ENCODE peak calls at places on chromosomes 6 and 20, in four cellular contexts. F, U, G and L are unnamed samples.
A peak's percentile ranks its signal among the peaks of the same experiment; 100 is the strongest.

GRCh38 chr20:35237486-35237885 is 11.0 kb downstream of the MMP24 start:
- DNase-seq in F (no peak), U (no peak), G (no peak), L (no peak)

GRCh38 chr6:44367686-44368085 is 19.8 kb upstream of the CDC5L start:
- DNase-seq in U (no peak), G (no peak), F (no peak), L (no peak)

GRCh38 chr6:81075974-81076373 is 676.5 kb downstream of the TENT5A start:
- DNase-seq in U (no peak), G (no peak), F (no peak), L (no peak)

GRCh38 chr6:12572884-12573824 is 143.4 kb upstream of the PHACTR1 start:
- DNase-seq in U (no peak), G (no peak), F (no peak), L (peak; percentile 24)

GRCh38 chr20:2748551-2749342 is 51.7 kb downstream of the CPXM1 start:
- DNase-seq in F (no peak), U (no peak), G (no peak), L (no peak)

GRCh38 chr6:108846628-108847027 is 1.6 kb upstream of the ARMC2 start:
- DNase-seq in G (no peak), U (no peak), F (no peak), L (no peak)

GRCh38 chr6:108902389-108902792 is 54.2 kb downstream of the ARMC2 start:
- DNase-seq in U (no peak), F (no peak), G (no peak), L (no peak)

GRCh38 chr6:14472964-14473363 is 355.4 kb downstream of the CD83 start:
- DNase-seq in U (no peak), F (no peak), G (no peak), L (peak; percentile 1)

GRCh38 chr6:115733426-115733825 is 327.3 kb downstream of the FRK start:
- DNase-seq in U (no peak), G (no peak), F (no peak), L (no peak)

GRCh38 chr6:35082733-35083403 is 58.3 kb downstream of the TCP11 start:
- DNase-seq in G (peak; percentile 6), F (peak; percentile 59), U (no peak), L (no peak)

GRCh38 chr20:63446174-63447024 is 26.1 kb downstream of the KCNQ2 start:
- DNase-seq in G (no peak), F (no peak), U (no peak), L (no peak)

GRCh38 chr6:41940759-41941279 is 789 bp downstream of the CCND3 start:
- DNase-seq in U (no peak), F (peak; percentile 71), G (peak; percentile 56), L (peak; percentile 62)

GRCh38 chr6:64270083-64270482 is 634.5 kb downstream of the PHF3 start:
- DNase-seq in U (no peak), G (no peak), F (no peak), L (no peak)

GRCh38 chr20:32537657-32538525 is 47.2 kb downstream of the NOL4L start:
- DNase-seq in G (no peak), U (no peak), F (no peak), L (no peak)

GRCh38 chr20:20603339-20603990 is 109.0 kb downstream of the RALGAPA2 start:
- DNase-seq in G (no peak), U (no peak), F (no peak), L (peak; percentile 33)

GRCh38 chr20:24102290-24102689 is 113.7 kb upstream of the GGTLC1 start:
- DNase-seq in G (no peak), U (no peak), F (no peak), L (no peak)

GRCh38 chr20:61951695-61952533 is 113.8 kb downstream of the TAF4 start:
- DNase-seq in F (peak; percentile 35), G (no peak), U (no peak), L (peak; percentile 76)

GRCh38 chr6:146200136-146200708 is 171.4 kb downstream of the GRM1 start:
- DNase-seq in F (no peak), G (no peak), U (no peak), L (peak; percentile 47)

GRCh38 chr6:120031837-120032236 is 682.3 kb upstream of the MAN1A1 start:
- DNase-seq in G (no peak), U (no peak), F (no peak), L (no peak)

GRCh38 chr6:11296449-11297375 is 64.2 kb upstream of the NEDD9 start:
- DNase-seq in G (no peak), U (no peak), F (no peak), L (no peak)

GRCh38 chr6:168100803-168101095 is 21.7 kb upstream of the FRMD1 start:
- DNase-seq in G (no peak), F (no peak), U (no peak), L (no peak)

GRCh38 chr6:36844232-36845170 is 5.3 kb upstream of the CPNE5 start:
- DNase-seq in U (no peak), F (no peak), G (no peak), L (no peak)

GRCh38 chr20:46520976-46521579 is 7.7 kb upstream of the ZNF334 start:
- DNase-seq in U (peak; percentile 20), F (no peak), G (no peak), L (peak; percentile 63)

GRCh38 chr6:79630883-79631799 is at the start of gene SH3BGRL2:
- DNase-seq in G (peak; percentile 67), F (peak; percentile 76), U (no peak), L (peak; percentile 80)

GRCh38 chr20:56802805-56803204 is 173.7 kb downstream of the TFAP2C start:
- DNase-seq in U (no peak), G (no peak), F (no peak), L (no peak)

GRCh38 chr6:155528982-155529453 is 73.4 kb upstream of the NOX3 start:
- DNase-seq in U (no peak), G (no peak), F (no peak), L (no peak)

GRCh38 chr6:48774276-48774675 is 663.3 kb upstream of the PTCHD4 start:
- DNase-seq in F (no peak), G (no peak), U (no peak), L (no peak)

GRCh38 chr20:21796059-21796458 is 90.6 kb downstream of the PAX1 start:
- DNase-seq in G (no peak), U (no peak), F (no peak), L (peak; percentile 15)

GRCh38 chr20:8132632-8133587 is 844 bp downstream of the PLCB1 start:
- DNase-seq in U (no peak), G (peak; percentile 47), F (peak; percentile 71), L (no peak)

GRCh38 chr20:15012551-15012950 is 675.1 kb upstream of the FLRT3 start:
- DNase-seq in G (no peak), U (no peak), F (no peak), L (peak; percentile 70)

GRCh38 chr20:59082077-59082740 is 39.6 kb upstream of the PRELID3B start:
- DNase-seq in F (no peak), G (no peak), U (no peak), L (peak; percentile 87)

GRCh38 chr6:102582569-102582968 is 1189.1 kb downstream of the GRIK2 start:
- DNase-seq in F (peak; percentile 46), U (no peak), G (no peak), L (no peak)

GRCh38 chr6:16383607-16384206 is 145.3 kb downstream of the GMPR start:
- DNase-seq in U (no peak), G (no peak), F (no peak), L (no peak)

GRCh38 chr6:53287336-53288225 is 61.2 kb downstream of the ELOVL5 start:
- DNase-seq in U (no peak), F (no peak), G (no peak), L (no peak)

GRCh38 chr6:16345449-16346330 is 107.3 kb downstream of the GMPR start:
- DNase-seq in G (peak; percentile 74), F (no peak), U (peak; percentile 42), L (peak; percentile 69)

GRCh38 chr6:95551678-95552324 is 25.5 kb upstream of the MANEA start:
- DNase-seq in U (no peak), F (no peak), G (no peak), L (no peak)

GRCh38 chr6:38279423-38279822 is 360.3 kb downstream of the BTBD9 start:
- DNase-seq in G (no peak), U (no peak), F (no peak), L (peak; percentile 52)

GRCh38 chr6:47419621-47420020 is 58.0 kb upstream of the CD2AP start:
- DNase-seq in F (no peak), U (no peak), G (no peak), L (no peak)

GRCh38 chr20:36847710-36848040 is 28.3 kb upstream of the TLDC2 start:
- DNase-seq in U (no peak), G (no peak), F (no peak), L (no peak)

GRCh38 chr20:36848078-36848660 is 27.8 kb upstream of the TLDC2 start:
- DNase-seq in G (peak; percentile 80), U (no peak), F (peak; percentile 84), L (no peak)

GRCh38 chr20:36845288-36845969 is 30.5 kb upstream of the TLDC2 start:
- DNase-seq in F (no peak), G (no peak), U (no peak), L (no peak)

GRCh38 chr20:36848677-36849076 is 27.3 kb upstream of the TLDC2 start:
- DNase-seq in U (no peak), G (no peak), F (no peak), L (no peak)

GRCh38 chr20:36847009-36847709 is 28.8 kb upstream of the TLDC2 start:
- DNase-seq in G (peak; percentile 89), U (no peak), F (peak; percentile 97), L (no peak)
- H3K4me1 ChIP-seq in G (peaks cover 23% of the 10 kb centered on the region), U (no peaks in the 10 kb centered on the region), F (peaks cover 15% of the 10 kb centered on the region), L (peaks cover 14% of the 10 kb centered on the region)

GRCh38 chr6:27816906-27817305 is 95.3 kb downstream of the OR2B2 start:
- DNase-seq in U (no peak), F (no peak), G (no peak), L (no peak)
- H3K27ac ChIP-seq in U (peak overlapping the region; percentile 88), F (no peak overlapping the region), G (no peak overlapping the region), L (no peak overlapping the region)

GRCh38 chr6:116884530-116884929 is 7.5 kb downstream of the RFX6 start:
- DNase-seq in U (no peak), G (no peak), F (no peak), L (no peak)
- H3K4me1 ChIP-seq in U (no peaks in the 10 kb centered on the region), G (no peaks in the 10 kb centered on the region), F (no peaks in the 10 kb centered on the region), L (no peaks in the 10 kb centered on the region)

GRCh38 chr6:138087549-138087948 is 19.7 kb downstream of the PERP start:
- DNase-seq in U (no peak), F (no peak), G (no peak), L (no peak)
- H3K27ac ChIP-seq in U (peak overlapping the region; percentile 100), F (no peak overlapping the region), G (no peak overlapping the region), L (no peak overlapping the region)

GRCh38 chr6:40802481-40802880 is 215.3 kb upstream of the LRFN2 start:
- DNase-seq in U (no peak), F (no peak), G (no peak), L (no peak)

GRCh38 chr6:40798069-40798770 is 211.1 kb upstream of the LRFN2 start:
- DNase-seq in U (no peak), F (peak; percentile 23), G (no peak), L (no peak)

GRCh38 chr6:40796280-40797223 is 209.4 kb upstream of the LRFN2 start:
- DNase-seq in G (no peak), U (no peak), F (no peak), L (no peak)

GRCh38 chr6:40803897-40804702 is 216.9 kb upstream of the LRFN2 start:
- DNase-seq in F (no peak), G (no peak), U (no peak), L (no peak)

GRCh38 chr6:40799296-40800020 is 212.3 kb upstream of the LRFN2 start:
- DNase-seq in U (no peak), F (peak; percentile 32), G (no peak), L (no peak)
- H3K4me1 ChIP-seq in U (no peaks in the 10 kb centered on the region), F (no peaks in the 10 kb centered on the region), G (no peaks in the 10 kb centered on the region), L (no peaks in the 10 kb centered on the region)

GRCh38 chr6:137277971-137278602 is 58.9 kb upstream of the IFNGR1 start:
- DNase-seq in F (no peak), U (peak; percentile 8), G (no peak), L (peak; percentile 51)
- H3K27ac ChIP-seq in F (no peak overlapping the region), U (no peak overlapping the region), G (no peak overlapping the region), L (peak overlapping the region; percentile 55)